ENCODE peak calls at places on chromosomes 12 and 14, in five cellular contexts. L is CD8-positive, alpha-beta memory T cell; Q is PC-3; Z is activated T-cell treated with anti-CD3 and anti-CD28 coated beads for 24 hours; B is T follicular helper cell. O is an unnamed sample.

GRCh38 chr12:13211859-13212664 is 15.5 kb downstream of the EMP1 start:
- DNase-seq in L (peak), Q (peak), Z (peak), B (peak), O (peak)

GRCh38 chr12:122830517-122831214 is 4.6 kb upstream of the HIP1R start:
- DNase-seq in L (no peak), Q (peak), Z (no peak), B (no peak), O (no peak)

GRCh38 chr12:67270622-67271021 is 1.5 kb downstream of the CAND1 start:
- DNase-seq in L (no peak), Q (no peak), Z (no peak), B (no peak), O (no peak)

GRCh38 chr14:60482743-60483142 is 3.1 kb downstream of the C14orf39 start:
- DNase-seq in L (no peak), Q (peak), Z (no peak), B (no peak), O (no peak)

GRCh38 chr12:120598674-120599463 is 17.7 kb upstream of the POP5 start:
- DNase-seq in L (no peak), Q (peak), Z (no peak), B (no peak), O (no peak)

GRCh38 chr14:49405291-49405690 is 180.9 kb downstream of the RPS29 start:
- DNase-seq in L (no peak), Q (peak), Z (no peak), B (no peak), O (no peak)

GRCh38 chr12:56766535-56766934 is 3.4 kb downstream of the HSD17B6 start:
- DNase-seq in L (no peak), Q (no peak), Z (no peak), B (no peak), O (peak)

GRCh38 chr14:101151226-101151929 is 247.9 kb upstream of the RTL1 start:
- DNase-seq in L (no peak), Q (peak), Z (no peak), B (no peak), O (no peak)

GRCh38 chr12:119869720-119870119 is 7.4 kb downstream of the CIT start:
- DNase-seq in L (no peak), Q (peak), Z (no peak), B (no peak), O (no peak)

GRCh38 chr14:104461676-104462443 is 117.7 kb upstream of the C14orf180 start:
- DNase-seq in L (no peak), Q (no peak), Z (no peak), B (no peak), O (no peak)

GRCh38 chr12:76158518-76159321 is 74.2 kb upstream of the NAP1L1 start:
- DNase-seq in L (peak), Q (peak), Z (peak), B (peak), O (peak)

GRCh38 chr14:51331651-51332367 is 91.8 kb downstream of the TMX1 start:
- DNase-seq in L (no peak), Q (no peak), Z (no peak), B (no peak), O (no peak)

GRCh38 chr12:119334459-119335170 is at the start of gene CCDC60:
- DNase-seq in L (no peak), Q (no peak), Z (no peak), B (no peak), O (no peak)

GRCh38 chr12:120197542-120197887 is 3.0 kb upstream of the GCN1 start:
- DNase-seq in L (no peak), Q (no peak), Z (no peak), B (no peak), O (no peak)

GRCh38 chr14:65156568-65157366 is 54.5 kb upstream of the MAX start:
- DNase-seq in L (no peak), Q (peak), Z (no peak), B (no peak), O (no peak)

GRCh38 chr12:97536353-97536752 is 73.7 kb downstream of the RMST start:
- DNase-seq in L (no peak), Q (no peak), Z (no peak), B (no peak), O (no peak)

GRCh38 chr12:32516230-32516629 is 116.9 kb downstream of the FGD4 start:
- DNase-seq in L (no peak), Q (no peak), Z (no peak), B (no peak), O (no peak)

GRCh38 chr12:7205091-7205490 is 15.6 kb downstream of the PEX5 start:
- DNase-seq in L (no peak), Q (no peak), Z (no peak), B (no peak), O (no peak)

GRCh38 chr12:92574046-92574783 is 128.6 kb upstream of the PLEKHG7 start:
- DNase-seq in L (no peak), Q (peak), Z (no peak), B (no peak), O (no peak)

GRCh38 chr12:57176846-57177245 is 29.4 kb upstream of the LRP1-AS start:
- DNase-seq in L (no peak), Q (peak), Z (no peak), B (no peak), O (no peak)

GRCh38 chr14:73227812-73228781 is 9.2 kb upstream of the PAPLN start:
- DNase-seq in L (no peak), Q (peak), Z (no peak), B (no peak), O (no peak)

GRCh38 chr14:61642246-61642982 is 52.9 kb upstream of the HIF1A start:
- DNase-seq in L (no peak), Q (peak), Z (no peak), B (no peak), O (no peak)

GRCh38 chr14:32078030-32078793 is 1.1 kb downstream of the ARHGAP5 start:
- DNase-seq in L (no peak), Q (peak), Z (no peak), B (no peak), O (no peak)

GRCh38 chr14:84591827-84592540 is 938.0 kb upstream of the FLRT2 start:
- DNase-seq in L (no peak), Q (no peak), Z (no peak), B (no peak), O (no peak)

GRCh38 chr14:101559624-101560533 is 1.4 kb upstream of the DIO3 start:
- DNase-seq in L (no peak), Q (peak), Z (no peak), B (no peak), O (no peak)

GRCh38 chr12:26726956-26727355 is 106.0 kb downstream of the ITPR2 start:
- DNase-seq in L (no peak), Q (no peak), Z (no peak), B (no peak), O (no peak)

GRCh38 chr14:85824526-85824925 is 294.6 kb downstream of the FLRT2 start:
- DNase-seq in L (no peak), Q (no peak), Z (no peak), B (no peak), O (no peak)

GRCh38 chr12:25459541-25459951 is 93.5 kb downstream of the LMNTD1 start:
- DNase-seq in L (no peak), Q (no peak), Z (no peak), B (no peak), O (peak)

GRCh38 chr12:11724888-11725310 is 75.4 kb downstream of the ETV6 start:
- DNase-seq in L (no peak), Q (no peak), Z (no peak), B (no peak), O (no peak)

GRCh38 chr12:115599251-115599811 is 678.2 kb downstream of the MED13L start:
- DNase-seq in L (no peak), Q (no peak), Z (no peak), B (no peak), O (no peak)

GRCh38 chr14:104386281-104386841 is 193.2 kb upstream of the C14orf180 start:
- DNase-seq in L (no peak), Q (no peak), Z (no peak), B (no peak), O (no peak)

GRCh38 chr12:57240926-57241555 is 9.9 kb downstream of the STAC3 start:
- DNase-seq in L (no peak), Q (peak), Z (no peak), B (no peak), O (peak)

O was measured in memory B cell.